ENCODE peak calls at places on chromosomes 4 and X, in six cellular contexts. M is NB4, Q is IMR-90, B is transverse colon, V is Peyer's patch, G is suprapubic skin. J is an unnamed sample.

GRCh38 chr4:74428278-74428677 is 16.7 kb upstream of the AREG start:
- DNase-seq in M (no peak), B (no peak), Q (peak), V (no peak), G (no peak), J (no peak)

GRCh38 chr4:3130826-3131225 is 56.3 kb downstream of the HTT start:
- DNase-seq in V (no peak), M (no peak), G (no peak), Q (no peak), B (no peak), J (no peak)

GRCh38 chr4:47798165-47798564 is 39.7 kb downstream of the CORIN start:
- DNase-seq in V (no peak), M (no peak), G (no peak), Q (peak), B (no peak), J (no peak)

GRCh38 chrX:45479835-45480422 is 279.3 kb upstream of the DIPK2B start:
- DNase-seq in B (no peak), G (no peak), Q (peak), M (no peak), V (no peak), J (no peak)

GRCh38 chrX:83819304-83819703 is 41.6 kb upstream of the CYLC1 start:
- DNase-seq in M (peak), Q (no peak), V (no peak), G (no peak), B (no peak), J (no peak)

GRCh38 chr4:165476214-165477098 is 97.6 kb downstream of the CPE start:
- DNase-seq in M (no peak), V (no peak), G (no peak), B (no peak), Q (peak), J (no peak)

GRCh38 chrX:40096395-40097091 is 1.2 kb downstream of the BCOR start:
- DNase-seq in B (peak), G (no peak), M (peak), V (peak), Q (peak), J (peak)

GRCh38 chrX:28520786-28521185 is 66.5 kb upstream of the IL1RAPL1 start:
- DNase-seq in B (no peak), V (no peak), Q (no peak), M (no peak), G (no peak), J (no peak)

GRCh38 chrX:26347171-26347570 is 131.2 kb downstream of the MAGEB5 start:
- DNase-seq in G (no peak), Q (no peak), M (no peak), B (no peak), V (no peak), J (no peak)

GRCh38 chr4:74112399-74113090 is 13.6 kb upstream of the CXCL2 start:
- DNase-seq in V (no peak), B (no peak), Q (peak), G (no peak), M (no peak), J (no peak)

GRCh38 chrX:107673933-107674479 is 45.7 kb downstream of the PRPS1 start:
- DNase-seq in M (peak), Q (no peak), B (peak), G (peak), V (peak), J (peak)

GRCh38 chrX:34880656-34881055 is 61.9 kb upstream of the FAM47B start:
- DNase-seq in G (no peak), Q (peak), B (no peak), M (no peak), V (no peak), J (no peak)

DNA sequence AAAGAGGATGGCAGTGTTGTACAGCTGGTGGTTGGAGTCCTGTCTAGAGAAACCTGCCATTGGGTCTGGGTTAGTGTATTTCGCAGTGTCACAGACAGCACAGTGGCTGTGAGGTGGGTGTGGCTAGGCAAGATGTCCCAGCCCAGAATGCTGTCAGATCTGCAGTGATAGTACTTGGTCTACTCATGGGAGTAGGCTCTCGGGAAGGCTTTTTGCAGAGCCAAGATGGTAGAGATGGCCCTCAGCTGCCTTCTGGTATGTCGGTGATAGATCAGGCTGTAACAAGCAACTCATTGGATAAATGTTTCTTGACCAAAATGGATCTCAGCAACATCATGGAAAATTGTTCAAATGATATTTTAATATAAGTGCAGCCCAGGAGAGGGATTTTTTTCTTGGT is 84.3 kb upstream of the WDR1 start:
- DNase-seq in B (no peak), G (no peak), Q (no peak), V (no peak), M (peak), J (no peak)
- TF ChIP-seq POLR2A in B (no peak), G (no peak), Q (no peak), V (no peak), M (no peak), J (no peak)

DNA sequence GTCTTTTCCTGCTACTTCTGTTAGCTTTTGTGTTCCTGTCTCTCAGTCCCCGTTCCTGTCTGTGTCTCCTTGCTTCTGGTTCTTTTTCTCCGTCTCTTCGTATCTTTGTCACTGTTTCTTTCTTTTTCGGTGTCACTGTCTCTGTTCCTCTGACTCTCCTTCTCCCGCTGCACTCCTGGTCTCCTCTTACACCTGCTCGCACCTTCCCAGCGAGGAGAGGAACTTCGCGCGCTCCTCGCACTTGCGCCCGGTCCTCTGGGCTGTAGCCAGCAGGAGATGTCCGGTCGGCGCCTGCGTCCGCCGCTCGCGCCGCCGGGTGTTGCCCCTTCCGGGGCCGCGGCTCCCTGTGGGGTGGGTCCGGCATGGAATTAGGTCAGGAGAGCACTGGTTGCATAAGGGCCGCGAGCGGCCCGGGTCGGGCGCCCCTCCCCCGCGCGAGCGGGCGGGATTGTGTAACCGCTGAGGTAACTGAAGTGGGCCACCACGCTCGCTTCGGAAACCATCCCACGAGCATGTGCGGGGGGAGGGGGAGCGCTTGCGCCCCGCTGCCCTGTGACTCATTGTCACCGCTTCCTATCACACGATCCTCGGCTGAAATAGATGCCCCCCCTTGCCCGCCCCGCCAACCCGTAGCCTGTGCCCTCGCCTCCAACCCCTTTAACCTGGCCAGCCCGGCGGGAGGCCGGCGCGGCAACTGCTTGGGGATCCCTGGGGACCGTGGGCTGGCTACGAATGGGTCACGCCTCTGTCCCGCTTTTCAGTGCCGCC is 1.6 kb downstream of the LONRF3 start:
- DNase-seq in V (peak), M (peak), G (peak), Q (peak), B (peak), J (peak)
- TF ChIP-seq POLR2A in V (no peak), M (peak), G (no peak), Q (no peak), B (peak), J (no peak)

GRCh38 chrX:49160908-49161307 is 1.6 kb upstream of the MAGIX start:
- DNase-seq in Q (no peak), B (no peak), M (no peak), V (no peak), G (no peak), J (no peak)

GRCh38 chrX:49157194-49157593 is 5.4 kb upstream of the MAGIX start:
- DNase-seq in V (no peak), B (no peak), Q (no peak), M (no peak), G (no peak), J (no peak)

GRCh38 chrX:49153467-49153866 is 9.1 kb upstream of the MAGIX start:
- DNase-seq in B (no peak), Q (no peak), M (no peak), G (no peak), V (no peak), J (no peak)

GRCh38 chrX:49155243-49155899 is 7.2 kb upstream of the MAGIX start:
- DNase-seq in G (no peak), Q (peak), V (no peak), B (peak), M (peak), J (peak)

GRCh38 chrX:49155900-49156837 is 6.4 kb upstream of the MAGIX start:
- DNase-seq in Q (peak), G (peak), B (peak), M (peak), V (peak), J (peak)
- TF ChIP-seq POLR2A in Q (peak), G (no peak), B (peak), M (peak), V (peak), J (no peak)

GRCh38 chr4:184511156-184511555 is 36.8 kb upstream of the IRF2 start:
- DNase-seq in V (no peak), M (no peak), G (no peak), B (no peak), Q (no peak), J (no peak)

GRCh38 chr4:184510431-184510830 is 36.1 kb upstream of the IRF2 start:
- DNase-seq in B (no peak), M (peak), G (no peak), Q (no peak), V (no peak), J (no peak)

GRCh38 chr4:184504385-184504784 is 30.0 kb upstream of the IRF2 start:
- DNase-seq in Q (no peak), G (no peak), B (no peak), M (no peak), V (no peak), J (no peak)

GRCh38 chr4:184503869-184504300 is 29.5 kb upstream of the IRF2 start:
- DNase-seq in B (no peak), G (no peak), M (peak), V (no peak), Q (peak), J (no peak)

GRCh38 chr4:184506527-184507121 is 32.3 kb upstream of the IRF2 start:
- DNase-seq in M (peak), Q (no peak), B (peak), V (no peak), G (no peak), J (no peak)
- TF ChIP-seq POLR2A in M (no peak), Q (no peak), B (no peak), V (no peak), G (no peak), J (no peak)

GRCh38 chr4:77327151-77327550 is 170.1 kb downstream of the CCNG2 start:
- DNase-seq in V (no peak), M (no peak), G (no peak), Q (no peak), B (no peak), J (no peak)
- TF ChIP-seq POLR2A in V (no peak), M (no peak), G (no peak), Q (no peak), B (no peak), J (no peak)

DNA sequence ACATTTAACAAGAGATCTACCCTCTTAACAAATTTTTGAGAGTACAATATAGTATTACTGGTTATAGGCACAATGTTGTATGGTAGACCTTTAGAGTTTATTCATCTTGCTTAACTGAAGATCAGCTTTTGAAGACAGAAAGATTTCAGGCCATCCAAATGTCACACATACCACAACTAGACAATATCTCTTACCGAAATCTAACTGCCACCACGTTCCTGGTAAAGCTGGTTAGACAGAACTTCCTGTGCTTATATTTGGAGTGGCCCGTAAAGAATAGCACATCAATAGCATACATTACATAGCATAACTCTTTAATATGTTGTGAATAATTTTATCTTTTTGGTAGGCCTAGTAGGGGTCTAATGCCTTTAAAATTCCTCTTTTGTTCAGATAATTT is 29.8 kb upstream of the ARHGEF6 start:
- DNase-seq in G (no peak), B (no peak), V (no peak), M (peak), Q (no peak), J (no peak)
- TF ChIP-seq POLR2A in G (no peak), B (no peak), V (no peak), M (no peak), Q (no peak), J (no peak)

GRCh38 chr4:1579834-1580686 is 104.1 kb downstream of the FAM53A start:
- DNase-seq in Q (no peak), B (peak), M (peak), G (peak), V (peak), J (peak)
- TF ChIP-seq POLR2A in Q (no peak), B (peak), M (peak), G (no peak), V (no peak), J (peak)

DNA sequence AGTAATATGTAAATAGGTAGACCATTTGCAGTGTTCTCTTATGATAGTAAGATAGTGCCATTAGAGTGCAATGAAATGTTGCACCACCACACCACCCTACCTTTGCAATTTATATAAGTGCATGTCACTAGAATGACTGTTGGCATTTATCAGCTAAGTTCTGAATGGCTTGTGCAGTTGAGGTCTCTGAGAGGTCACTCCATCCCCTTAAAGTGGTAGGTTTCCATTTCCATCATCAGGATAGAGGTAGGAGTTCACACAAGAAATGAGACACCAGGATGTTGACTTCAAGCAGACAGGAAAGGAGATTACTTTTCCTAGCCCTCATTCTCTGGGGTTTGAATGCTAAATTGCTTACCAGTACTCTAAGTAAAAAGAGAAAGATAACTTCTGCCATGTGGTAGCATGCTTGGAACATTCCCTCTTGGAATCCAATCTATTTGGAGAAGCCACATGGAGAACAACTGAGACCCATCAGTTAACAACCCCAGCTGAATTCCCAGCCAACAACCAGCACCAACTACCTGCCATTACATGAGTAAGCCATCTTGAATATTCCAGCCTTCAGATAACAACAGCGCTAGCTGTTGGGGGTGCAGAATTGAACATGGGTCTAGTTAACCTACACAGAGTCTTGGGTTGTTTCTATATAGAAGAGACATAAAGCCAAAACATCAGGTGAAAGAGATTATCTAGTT is 6.7 kb upstream of the LRBA start:
- DNase-seq in B (no peak), G (no peak), M (no peak), Q (no peak), V (no peak), J (no peak)
- TF ChIP-seq POLR2A in B (no peak), G (no peak), M (no peak), Q (no peak), V (no peak), J (no peak)

J was measured in sigmoid colon.